ENCODE peak calls at places on chromosomes 5 and 9, in nine cellular contexts. E is ovary, M is gastrocnemius medialis, H is body of pancreas, V is A549, N is tibial nerve, G is heart left ventricle, Q is HepG2, U is IMR-90. X is an unnamed sample. For H3K9me3, the result is how much of the 10 kb centered on the place peaks cover.

GRCh38 chr5:143148461-143149170 is 254.9 kb downstream of the NR3C1 start:
- DNase-seq in E (no peak), M (peak), H (no peak), V (no peak), N (no peak), G (no peak), Q (no peak), U (peak), X (no peak)

GRCh38 chr5:8598996-8599395 is 730.0 kb downstream of the MTRR start:
- DNase-seq in E (no peak), M (no peak), H (no peak), V (no peak), N (no peak), G (no peak), Q (no peak), U (no peak), X (no peak)

GRCh38 chr9:3435732-3436131 is 90.1 kb downstream of the RFX3 start:
- DNase-seq in E (no peak), M (no peak), H (no peak), V (no peak), N (no peak), G (no peak), Q (no peak), U (no peak), X (no peak)

GRCh38 chr9:94950733-94951590 is 224.5 kb downstream of the AOPEP start:
- DNase-seq in E (peak), M (no peak), H (peak), V (no peak), N (no peak), G (no peak), Q (peak), U (peak), X (no peak)

GRCh38 chr9:69758001-69758730 is 1.6 kb downstream of the PTAR1 start:
- DNase-seq in E (no peak), M (no peak), H (no peak), V (no peak), N (no peak), G (no peak), Q (no peak), U (peak), X (no peak)

GRCh38 chr5:62328772-62329491 is 22.9 kb downstream of the KIF2A start:
- DNase-seq in E (no peak), M (no peak), H (no peak), V (no peak), N (no peak), G (no peak), Q (no peak), U (no peak), X (no peak)

GRCh38 chr5:168468836-168469235 is 17.4 kb upstream of the RARS1 start:
- DNase-seq in E (no peak), M (no peak), H (no peak), V (no peak), N (no peak), G (no peak), Q (no peak), U (peak), X (no peak)

GRCh38 chr9:96413312-96414221 is 4.6 kb downstream of the ZNF367 start:
- DNase-seq in E (no peak), M (no peak), H (no peak), V (no peak), N (no peak), G (no peak), Q (no peak), U (no peak), X (no peak)

GRCh38 chr9:22144226-22144625 is 135.1 kb upstream of the CDKN2B start:
- DNase-seq in E (no peak), M (no peak), H (no peak), V (no peak), N (no peak), G (no peak), Q (no peak), U (peak), X (no peak)

GRCh38 chr5:56172225-56172624 is 60.9 kb downstream of the ANKRD55 start:
- DNase-seq in E (no peak), M (no peak), H (no peak), V (no peak), N (no peak), G (no peak), Q (no peak), U (peak), X (no peak)

GRCh38 chr9:97078362-97078761 is 39.4 kb upstream of the CTSV start:
- DNase-seq in E (no peak), M (no peak), H (no peak), V (no peak), N (no peak), G (no peak), Q (no peak), U (no peak), X (peak)

GRCh38 chr9:133761641-133762248 is 23.6 kb upstream of the SARDH start:
- DNase-seq in E (peak), M (peak), H (no peak), V (no peak), N (no peak), G (peak), Q (no peak), U (no peak), X (no peak)

GRCh38 chr5:7801898-7802614 is 48.9 kb downstream of the CFAP90 start:
- DNase-seq in E (no peak), M (peak), H (no peak), V (no peak), N (no peak), G (no peak), Q (no peak), U (no peak), X (peak)

GRCh38 chr5:1409386-1410110 is 35.7 kb downstream of the SLC6A3 start:
- DNase-seq in E (no peak), M (no peak), H (peak), V (no peak), N (no peak), G (peak), Q (no peak), U (peak), X (no peak)

GRCh38 chr9:124477211-124478013 is 27.2 kb downstream of the ADGRD2 start:
- DNase-seq in E (no peak), M (no peak), H (no peak), V (peak), N (no peak), G (peak), Q (no peak), U (no peak), X (peak)

GRCh38 chr5:149544199-149544472 is 7.1 kb downstream of the CSNK1A1 start:
- DNase-seq in E (no peak), M (no peak), H (no peak), V (no peak), N (no peak), G (no peak), Q (no peak), U (no peak), X (no peak)

GRCh38 chr5:56100429-56101176 is 105.8 kb upstream of the IL6ST start:
- DNase-seq in E (no peak), M (no peak), H (no peak), V (no peak), N (no peak), G (no peak), Q (no peak), U (no peak), X (no peak)

GRCh38 chr5:10702040-10702629 is 58.9 kb downstream of the DAP start:
- DNase-seq in E (peak), M (no peak), H (peak), V (no peak), N (no peak), G (no peak), Q (no peak), U (peak), X (peak)

GRCh38 chr5:78953092-78953800 is 31.9 kb downstream of the ARSB start:
- DNase-seq in E (no peak), M (no peak), H (no peak), V (no peak), N (no peak), G (no peak), Q (no peak), U (peak), X (no peak)

GRCh38 chr5:42749020-42749419 is 7.6 kb upstream of the CCDC152 start:
- DNase-seq in E (no peak), M (no peak), H (no peak), V (no peak), N (no peak), G (no peak), Q (no peak), U (peak), X (no peak)

GRCh38 chr9:122158202-122158601 is 1.4 kb downstream of the NDUFA8 start:
- DNase-seq in E (no peak), M (peak), H (peak), V (peak), N (no peak), G (no peak), Q (peak), U (peak), X (no peak)

GRCh38 chr5:8184455-8185063 is 315.6 kb downstream of the MTRR start:
- DNase-seq in E (no peak), M (no peak), H (peak), V (peak), N (no peak), G (no peak), Q (peak), U (peak), X (peak)

GRCh38 chr9:122370869-122371467 is at the start of gene PTGS1:
- DNase-seq in E (no peak), M (no peak), H (peak), V (no peak), N (no peak), G (peak), Q (no peak), U (peak), X (peak)

GRCh38 chr5:150350524-150351344 is 6.8 kb upstream of the TCOF1 start:
- DNase-seq in E (peak), M (peak), H (peak), V (peak), N (peak), G (peak), Q (peak), U (peak), X (peak)

GRCh38 chr9:77989437-77989836 is 42.2 kb downstream of the GNAQ start:
- DNase-seq in E (no peak), M (no peak), H (no peak), V (no peak), N (no peak), G (no peak), Q (no peak), U (no peak), X (no peak)

GRCh38 chr9:114310471-114311450 is 12.1 kb upstream of the ORM1 start:
- DNase-seq in E (peak), M (no peak), H (peak), V (no peak), N (no peak), G (no peak), Q (no peak), U (no peak), X (no peak)

GRCh38 chr9:98899399-98900056 is 44.2 kb upstream of the COL15A1 start:
- DNase-seq in E (no peak), M (no peak), H (no peak), V (no peak), N (no peak), G (no peak), Q (no peak), U (peak), X (no peak)

GRCh38 chr5:39518516-39518915 is 93.7 kb upstream of the DAB2 start:
- DNase-seq in E (no peak), M (no peak), H (no peak), V (no peak), N (no peak), G (no peak), Q (no peak), U (peak), X (no peak)

GRCh38 chr5:141941307-141941706 is 16.7 kb downstream of the PCDH12 start:
- DNase-seq in E (no peak), M (no peak), H (no peak), V (peak), N (no peak), G (no peak), Q (no peak), U (no peak), X (no peak)

GRCh38 chr9:131892162-131892707 is 152.4 kb upstream of the RAPGEF1 start:
- DNase-seq in E (no peak), M (no peak), H (no peak), V (no peak), N (no peak), G (no peak), Q (no peak), U (no peak), X (no peak)

GRCh38 chr9:100033877-100034551 is 64.8 kb downstream of the ERP44 start:
- DNase-seq in E (no peak), M (no peak), H (no peak), V (no peak), N (no peak), G (no peak), Q (no peak), U (no peak), X (no peak)

DNA sequence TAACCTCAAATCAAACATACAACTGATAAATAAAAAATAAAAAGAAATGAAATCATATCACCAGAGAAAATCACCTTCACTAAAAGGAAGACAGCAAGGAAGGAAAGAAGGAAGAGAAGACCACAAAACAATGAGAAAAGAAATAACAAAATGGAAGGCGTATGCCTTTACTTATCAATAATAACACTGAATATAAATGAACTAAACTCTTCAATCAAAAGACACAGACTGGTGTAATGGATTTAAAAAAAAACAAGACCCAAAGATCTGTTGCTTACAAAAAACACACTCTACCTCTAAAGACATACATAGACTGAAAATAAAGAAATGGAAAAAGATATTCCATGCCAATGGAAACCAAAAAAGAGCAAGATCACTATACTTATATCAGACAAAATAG is 60.3 kb downstream of the ERP44 start:
- DNase-seq in E (no peak), M (no peak), H (no peak), V (no peak), N (no peak), G (no peak), Q (no peak), U (no peak), X (no peak)
- H3K9me3 ChIP-seq in E (under half), M (under half), H (under half), V (under half), N (under half), G (under half), Q (under half), U (under half), X (under half)

DNA sequence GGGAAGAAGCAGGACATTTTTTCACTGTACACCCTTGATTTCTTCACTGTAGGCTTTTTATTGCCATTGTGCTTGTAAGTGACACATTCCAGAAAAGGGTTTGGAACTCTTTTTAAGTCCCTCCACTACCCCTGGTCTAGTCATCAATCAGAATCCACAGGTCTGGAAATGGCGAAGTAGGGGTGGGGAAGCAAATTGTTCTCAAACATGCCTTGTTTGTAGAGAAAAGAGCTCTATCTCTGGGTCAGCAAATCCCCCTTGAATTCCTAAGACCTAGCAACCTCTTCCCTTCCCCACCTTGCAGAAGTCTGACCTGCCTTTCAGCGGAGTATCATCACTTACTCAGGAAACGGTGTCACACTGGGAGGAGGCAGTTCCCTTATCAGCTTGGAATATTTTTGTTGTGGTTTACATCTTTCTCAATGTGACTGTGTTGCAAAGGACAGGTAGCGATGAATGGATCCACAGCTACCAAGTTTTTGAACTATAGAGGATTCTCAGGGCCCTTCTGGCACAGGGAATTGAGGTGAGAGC is 3.2 kb downstream of the SH3RF2 start:
- DNase-seq in E (no peak), M (no peak), H (no peak), V (no peak), N (no peak), G (no peak), Q (no peak), U (no peak), X (no peak)
- H3K4me3 ChIP-seq in E (no peak), M (peak), H (no peak), V (no peak), N (no peak), G (no peak), Q (no peak), U (no peak), X (no peak)

DNA sequence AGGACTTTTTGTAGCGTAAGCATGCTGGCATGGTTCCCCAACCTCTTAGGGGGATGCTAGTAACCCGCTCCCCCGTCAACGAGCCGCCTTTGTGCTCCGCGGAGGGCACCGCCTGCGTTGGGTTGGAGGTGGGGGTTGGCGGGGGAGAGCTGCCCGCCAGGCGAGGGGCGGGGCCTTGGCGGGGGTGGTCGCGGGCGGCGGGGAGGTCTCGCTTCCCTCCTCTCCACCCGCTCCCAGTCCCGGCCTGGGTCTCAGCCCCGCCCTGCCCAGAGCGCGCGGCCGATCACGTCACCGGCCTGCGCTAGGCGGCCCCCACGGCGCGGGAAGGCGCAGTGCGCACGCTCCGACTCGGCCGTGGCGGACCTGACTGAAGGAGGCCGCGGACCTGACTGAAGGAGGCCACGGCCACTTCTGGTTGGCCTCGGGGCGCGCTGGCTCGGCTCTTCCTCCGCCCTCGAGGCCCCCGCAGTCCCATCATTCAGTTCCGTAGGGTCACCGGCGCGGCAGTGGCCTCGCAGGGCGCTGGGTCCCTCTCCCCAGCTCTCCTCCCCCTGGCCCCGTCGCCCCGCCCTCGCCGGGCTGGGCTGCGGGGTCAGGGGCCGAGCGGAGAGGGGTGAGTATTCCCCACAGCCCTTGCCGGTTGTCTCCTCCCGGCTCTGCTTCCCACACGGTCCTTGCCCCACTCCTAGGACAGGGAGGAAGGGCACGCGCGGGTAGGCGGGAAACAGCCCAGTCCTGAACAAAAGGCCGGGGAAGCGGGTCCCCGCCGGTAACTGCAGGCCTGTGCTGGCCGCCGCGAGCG is at the start of gene ATG10:
- DNase-seq in E (peak), M (peak), H (peak), V (peak), N (peak), G (peak), Q (peak), U (peak), X (peak)
- TF ChIP-seq POLR2A in E (peak), M (peak), H (peak), V (peak), N (peak), G (peak), Q (peak), U (peak), X (no peak)

DNA sequence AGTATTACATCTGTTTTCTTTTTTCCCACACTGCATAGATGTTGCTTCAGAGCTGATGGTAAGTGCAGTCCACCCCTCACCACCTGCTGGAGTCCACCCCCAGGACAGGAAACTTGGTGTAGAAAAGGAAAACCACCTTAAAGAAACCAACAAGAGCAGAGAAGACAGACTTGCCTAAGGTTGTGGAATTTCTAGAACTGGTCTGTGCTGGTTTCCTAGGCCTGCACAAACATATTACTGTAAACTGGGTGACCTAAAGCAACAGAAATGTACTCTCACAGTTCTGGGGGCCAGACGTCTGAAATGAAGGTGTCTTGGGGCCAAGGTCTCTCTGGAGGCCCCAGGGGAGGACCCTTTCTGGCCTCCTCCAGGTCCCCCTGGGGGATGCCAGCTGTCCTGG is 293.4 kb upstream of the IRX1 start:
- DNase-seq in E (no peak), M (no peak), H (no peak), V (no peak), N (no peak), G (no peak), Q (no peak), U (no peak), X (no peak)
- H3K9me3 ChIP-seq in E (under half), M (under half), H (under half), V (under half), N (under half), G (under half), Q (under half), U (under half), X (under half)

DNA sequence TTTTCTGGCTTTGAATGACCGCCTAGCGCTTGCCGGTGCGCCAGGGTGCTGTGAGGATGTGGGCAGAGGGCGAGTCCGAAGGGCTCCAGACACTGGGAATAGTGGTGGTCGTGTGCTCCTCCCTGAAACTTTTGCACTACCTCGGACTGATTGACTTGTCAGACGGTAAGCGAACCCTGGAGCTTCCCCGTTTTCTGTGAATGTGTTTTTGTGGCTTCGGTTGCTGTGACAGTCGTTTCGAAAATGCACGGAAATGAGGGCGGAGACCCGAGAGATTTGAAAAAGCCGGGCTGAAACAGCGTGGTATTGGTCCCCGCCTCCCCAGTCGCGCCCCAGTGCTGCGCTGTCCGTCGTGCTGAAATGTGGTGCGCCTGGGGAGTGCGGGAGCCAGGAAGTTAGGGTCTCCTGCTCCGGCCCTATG is 102.5 kb upstream of the GABRP start:
- DNase-seq in E (no peak), M (no peak), H (no peak), V (peak), N (no peak), G (no peak), Q (no peak), U (peak), X (no peak)
- H3K4me3 ChIP-seq in E (no peak), M (no peak), H (no peak), V (no peak), N (no peak), G (no peak), Q (no peak), U (no peak), X (no peak)

X was measured in upper lobe of left lung.